ENCODE peak calls at places on chromosome 5, in six cellular contexts. M, H, T, F, V and Y are unnamed samples.

GRCh38 chr5:17121776-17122175 is 95.7 kb upstream of the BASP1 start:
- DNase-seq in F (no peak), H (no peak), V (no peak), T (no peak), M (no peak), Y (no peak)

GRCh38 chr5:7834982-7835381 is 16.0 kb downstream of the CFAP90 start:
- DNase-seq in V (no peak), M (no peak), F (no peak), H (no peak), T (no peak), Y (no peak)

GRCh38 chr5:28305891-28306290 is 1267.5 kb upstream of the CDH9 start:
- DNase-seq in T (no peak), V (no peak), H (no peak), M (no peak), F (no peak), Y (no peak)

GRCh38 chr5:83357621-83358231 is 113.8 kb upstream of the VCAN start:
- DNase-seq in V (no peak), H (no peak), F (no peak), T (no peak), M (no peak), Y (no peak)

GRCh38 chr5:92580814-92581213 is 1000.2 kb downstream of the NR2F1-AS1 start:
- DNase-seq in H (peak), T (no peak), M (no peak), V (no peak), F (no peak), Y (no peak)

GRCh38 chr5:41547991-41548390 is 37.6 kb upstream of the PLCXD3 start:
- DNase-seq in T (no peak), F (no peak), V (no peak), H (no peak), M (no peak), Y (no peak)

GRCh38 chr5:150156540-150156939 is 895 bp upstream of the PDGFRB start:
- DNase-seq in V (no peak), F (no peak), H (no peak), M (no peak), T (no peak), Y (no peak)

GRCh38 chr5:60295423-60295822 is 401.9 kb upstream of the PDE4D start:
- DNase-seq in M (peak), H (peak), T (peak), F (no peak), V (no peak), Y (peak)

GRCh38 chr5:65209341-65209740 is 272.4 kb downstream of the ADAMTS6 start:
- DNase-seq in H (peak), V (no peak), F (no peak), M (peak), T (peak), Y (peak)

GRCh38 chr5:53418409-53418808 is 62.0 kb upstream of the FST start:
- DNase-seq in M (no peak), V (no peak), F (no peak), H (no peak), T (peak), Y (no peak)

GRCh38 chr5:62143268-62144229 is 162.5 kb upstream of the KIF2A start:
- DNase-seq in T (peak), M (peak), F (no peak), H (peak), V (no peak), Y (peak)
- TF ChIP-seq CTCF in T (peak), M (peak), F (no peak), H (peak), V (peak), Y (peak)

GRCh38 chr5:134116291-134116690 is 1.8 kb downstream of the TCF7 start:
- DNase-seq in F (no peak), H (no peak), M (no peak), V (no peak), T (no peak), Y (no peak)

GRCh38 chr5:134113572-134113907 is 941 bp upstream of the TCF7 start:
- DNase-seq in M (no peak), F (no peak), H (no peak), T (no peak), V (no peak), Y (no peak)

GRCh38 chr5:134115806-134116175 is 1.3 kb downstream of the TCF7 start:
- DNase-seq in F (no peak), M (no peak), V (no peak), T (no peak), H (no peak), Y (no peak)

GRCh38 chr5:134113908-134114875 is at the start of gene TCF7:
- DNase-seq in M (peak), H (peak), F (no peak), V (no peak), T (peak), Y (peak)

DNA sequence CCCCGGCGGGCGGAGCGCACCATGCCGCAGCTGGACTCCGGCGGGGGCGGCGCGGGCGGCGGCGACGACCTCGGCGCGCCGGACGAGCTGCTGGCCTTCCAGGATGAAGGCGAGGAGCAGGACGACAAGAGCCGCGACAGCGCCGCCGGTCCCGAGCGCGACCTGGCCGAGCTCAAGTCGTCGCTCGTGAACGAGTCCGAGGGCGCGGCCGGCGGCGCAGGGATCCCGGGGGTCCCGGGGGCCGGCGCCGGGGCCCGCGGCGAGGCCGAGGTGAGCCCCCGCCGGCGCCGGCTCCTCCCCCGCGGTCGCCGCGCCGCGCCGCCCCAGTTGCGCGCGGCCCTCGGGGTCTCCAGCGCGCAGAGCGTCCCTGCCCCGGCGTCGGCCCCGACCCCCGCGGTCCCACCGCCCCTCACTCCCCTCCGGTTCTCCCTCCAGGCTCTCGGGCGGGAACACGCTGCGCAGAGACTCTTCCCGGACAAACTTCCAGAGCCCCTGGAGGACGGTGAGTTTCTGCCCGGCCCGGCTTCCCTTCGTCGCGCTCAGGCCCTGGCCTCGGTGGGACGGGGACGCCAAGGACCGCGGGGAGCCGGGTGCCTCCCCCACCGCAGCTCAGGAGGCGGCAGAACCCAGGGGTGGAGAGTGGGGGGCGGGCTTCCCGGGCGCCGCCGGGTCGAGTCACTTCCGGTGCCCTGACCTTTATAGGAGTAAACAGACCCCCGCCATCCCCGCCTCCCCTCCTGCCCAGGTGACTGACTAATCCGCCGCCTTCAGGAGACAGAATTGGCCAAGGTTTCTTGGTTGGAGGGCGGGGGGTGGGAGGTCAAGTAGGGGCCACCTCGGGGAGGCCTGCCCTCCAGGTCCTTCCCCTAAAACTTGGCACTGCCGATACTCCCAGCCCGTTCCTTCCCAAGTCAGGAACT is 665 bp downstream of the TCF7 start:
- DNase-seq in H (no peak), T (no peak), V (no peak), M (no peak), F (no peak), Y (no peak)
- H3K4me3 ChIP-seq in H (peak), T (peak), V (peak), M (peak), F (peak), Y (peak)

GRCh38 chr5:77140350-77140749 is 53.3 kb upstream of the ZBED3 start:
- DNase-seq in H (no peak), V (no peak), M (no peak), F (no peak), T (no peak), Y (no peak)

GRCh38 chr5:77144837-77145139 is 57.7 kb upstream of the ZBED3 start:
- DNase-seq in F (no peak), H (no peak), T (no peak), V (no peak), M (no peak), Y (no peak)

GRCh38 chr5:77143998-77144836 is 57.1 kb upstream of the ZBED3 start:
- DNase-seq in V (no peak), M (peak), F (no peak), H (peak), T (peak), Y (peak)

GRCh38 chr5:77133061-77133758 is 46.1 kb upstream of the ZBED3 start:
- DNase-seq in F (no peak), H (peak), T (peak), M (peak), V (peak), Y (peak)

DNA sequence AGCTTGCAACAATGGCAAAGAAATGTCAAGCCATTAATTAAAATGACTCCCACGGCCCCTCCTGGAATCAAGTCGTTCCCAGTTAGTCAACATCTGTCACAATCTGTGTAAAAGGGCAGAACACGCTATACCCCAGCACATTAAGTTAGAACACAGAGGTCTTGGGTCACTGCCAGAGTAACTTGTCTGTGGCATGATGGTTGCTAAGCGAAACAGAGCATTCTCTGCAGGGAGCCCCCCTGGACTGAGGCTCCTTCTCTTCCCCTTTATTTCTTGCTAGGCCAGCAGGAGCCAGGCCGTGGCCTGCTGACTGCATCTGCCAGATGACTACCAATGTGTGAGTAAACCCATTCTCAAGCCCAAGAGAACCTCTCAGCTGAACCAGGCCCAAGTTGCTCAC is 51.9 kb upstream of the ZBED3 start:
- DNase-seq in M (peak), V (no peak), F (no peak), H (no peak), T (no peak), Y (peak)
- TF ChIP-seq CTCF in M (no peak), V (no peak), F (no peak), H (no peak), T (no peak), Y (no peak)

GRCh38 chr5:124743534-124744169 is 2.8 kb downstream of the ZNF608 start:
- DNase-seq in T (no peak), F (no peak), H (no peak), V (no peak), M (no peak), Y (peak)
- H3K4me3 ChIP-seq in T (no peak), F (peak), H (peak), V (peak), M (peak), Y (peak)